ENCODE peak calls at places on chromosomes 7 and 10, in eight cellular contexts. T, K, X, S, D, B, E and C are unnamed samples.

GRCh38 chr10:26087666-26088065 is 128.9 kb upstream of the GAD2 start:
- DNase-seq in T (no peak), K (no peak), X (no peak), S (no peak), D (no peak), B (no peak), E (no peak), C (no peak)

GRCh38 chr10:91643700-91644099 is 10.8 kb upstream of the PPP1R3C start:
- DNase-seq in T (no peak), K (no peak), X (no peak), S (peak), D (no peak), B (peak), E (no peak), C (no peak)

GRCh38 chr10:96995851-96996250 is 163.8 kb downstream of the LCOR start:
- DNase-seq in T (no peak), K (no peak), X (no peak), S (peak), D (no peak), B (peak), E (no peak), C (peak)

GRCh38 chr10:72334196-72334831 is 20.4 kb downstream of the DNAJB12 start:
- DNase-seq in T (no peak), K (peak), X (peak), S (peak), D (peak), B (no peak), E (peak), C (peak)

GRCh38 chr7:144164784-144165183 is 18.5 kb upstream of the CTAGE4 start:
- DNase-seq in T (no peak), K (no peak), X (no peak), S (no peak), D (no peak), B (no peak), E (no peak), C (no peak)

GRCh38 chr10:116980041-116980440 is 24.9 kb downstream of the SHTN1 start:
- DNase-seq in T (no peak), K (no peak), X (no peak), S (no peak), D (no peak), B (no peak), E (no peak), C (no peak)

GRCh38 chr10:78277734-78278404 is 244.2 kb downstream of the RPS24 start:
- DNase-seq in T (no peak), K (no peak), X (no peak), S (no peak), D (no peak), B (no peak), E (no peak), C (no peak)

GRCh38 chr10:71776528-71776927 is 3.2 kb upstream of the VSIR start:
- DNase-seq in T (no peak), K (no peak), X (no peak), S (no peak), D (no peak), B (no peak), E (no peak), C (no peak)

GRCh38 chr7:130988443-130988842 is 254.4 kb upstream of the KLF14 start:
- DNase-seq in T (no peak), K (no peak), X (no peak), S (no peak), D (no peak), B (no peak), E (peak), C (no peak)